ENCODE peak calls at places on chromosomes 4 and X, in four cellular contexts. One of them, this sample, is unnamed.

GRCh38 chrX:102899940-102900916 is 36.8 kb upstream of the RAB40AL start:
- DNase-seq in breast epithelium: peak
- DNase-seq in CD8-positive, alpha-beta T cell: peak
- DNase-seq in ascending aorta: peak
- DNase-seq in this sample: peak

GRCh38 chrX:25544641-25545040 is 528.9 kb upstream of the ARX start:
- DNase-seq in breast epithelium: no peak
- DNase-seq in ascending aorta: no peak
- DNase-seq in CD8-positive, alpha-beta T cell: no peak
- DNase-seq in this sample: no peak

GRCh38 chr4:24750106-24750505 is 45.3 kb upstream of the SOD3 start:
- DNase-seq in ascending aorta: no peak
- DNase-seq in breast epithelium: no peak
- DNase-seq in CD8-positive, alpha-beta T cell: no peak
- DNase-seq in this sample: no peak

GRCh38 chr4:24042094-24042493 is 152.2 kb upstream of the PPARGC1A start:
- DNase-seq in breast epithelium: no peak
- DNase-seq in CD8-positive, alpha-beta T cell: no peak
- DNase-seq in ascending aorta: no peak
- DNase-seq in this sample: no peak

GRCh38 chr4:163988391-163988790 is 493.9 kb downstream of the TMA16 start:
- DNase-seq in CD8-positive, alpha-beta T cell: no peak
- DNase-seq in breast epithelium: no peak
- DNase-seq in ascending aorta: no peak
- DNase-seq in this sample: no peak

GRCh38 chr4:156298230-156298629 is 344.6 kb upstream of the CTSO start:
- DNase-seq in ascending aorta: no peak
- DNase-seq in breast epithelium: no peak
- DNase-seq in CD8-positive, alpha-beta T cell: no peak
- DNase-seq in this sample: no peak

GRCh38 chr4:99572527-99573240 is 1.9 kb upstream of the MTTP start:
- DNase-seq in ascending aorta: no peak
- DNase-seq in breast epithelium: no peak
- DNase-seq in CD8-positive, alpha-beta T cell: no peak
- DNase-seq in this sample: no peak

GRCh38 chr4:44661940-44662622 is 10.7 kb upstream of the YIPF7 start:
- DNase-seq in ascending aorta: no peak
- DNase-seq in CD8-positive, alpha-beta T cell: no peak
- DNase-seq in breast epithelium: no peak
- DNase-seq in this sample: no peak

GRCh38 chr4:22991576-22991975 is 298.8 kb downstream of the GBA3 start:
- DNase-seq in ascending aorta: no peak
- DNase-seq in breast epithelium: no peak
- DNase-seq in CD8-positive, alpha-beta T cell: no peak
- DNase-seq in this sample: no peak

GRCh38 chr4:181085584-181085983 is 1157.6 kb upstream of the TENM3 start:
- DNase-seq in ascending aorta: no peak
- DNase-seq in CD8-positive, alpha-beta T cell: no peak
- DNase-seq in breast epithelium: no peak
- DNase-seq in this sample: no peak

GRCh38 chr4:118361192-118361591 is 8.4 kb upstream of the PRSS12 start:
- DNase-seq in ascending aorta: no peak
- DNase-seq in CD8-positive, alpha-beta T cell: no peak
- DNase-seq in breast epithelium: no peak
- DNase-seq in this sample: no peak

GRCh38 chr4:121397941-121398601 is 17.3 kb upstream of the QRFPR start:
- DNase-seq in CD8-positive, alpha-beta T cell: no peak
- DNase-seq in breast epithelium: no peak
- DNase-seq in ascending aorta: no peak
- DNase-seq in this sample: no peak

GRCh38 chr4:31613946-31614623 is 893.9 kb downstream of the PCDH7 start:
- DNase-seq in breast epithelium: no peak
- DNase-seq in CD8-positive, alpha-beta T cell: no peak
- DNase-seq in ascending aorta: no peak
- DNase-seq in this sample: no peak

GRCh38 chr4:102263024-102263787 is 82.1 kb downstream of the SLC39A8 start:
- DNase-seq in breast epithelium: no peak
- DNase-seq in CD8-positive, alpha-beta T cell: no peak
- DNase-seq in ascending aorta: no peak
- DNase-seq in this sample: no peak

GRCh38 chr4:4677825-4678522 is 136.1 kb upstream of the STX18 start:
- DNase-seq in ascending aorta: no peak
- DNase-seq in CD8-positive, alpha-beta T cell: no peak
- DNase-seq in breast epithelium: no peak
- DNase-seq in this sample: no peak

GRCh38 chr4:110632506-110633357 is 9.9 kb upstream of the PITX2 start:
- DNase-seq in ascending aorta: no peak
- DNase-seq in breast epithelium: no peak
- DNase-seq in CD8-positive, alpha-beta T cell: no peak
- DNase-seq in this sample: no peak

GRCh38 chr4:149910177-149910576 is 94.5 kb upstream of the IQCM start:
- DNase-seq in breast epithelium: no peak
- DNase-seq in ascending aorta: no peak
- DNase-seq in CD8-positive, alpha-beta T cell: no peak
- DNase-seq in this sample: no peak

GRCh38 chr4:173821851-173822250 is 291.8 kb upstream of the HAND2 start:
- DNase-seq in CD8-positive, alpha-beta T cell: no peak
- DNase-seq in ascending aorta: no peak
- DNase-seq in breast epithelium: no peak
- DNase-seq in this sample: no peak

GRCh38 chr4:163548481-163549243 is 54.2 kb downstream of the TMA16 start:
- DNase-seq in CD8-positive, alpha-beta T cell: no peak
- DNase-seq in breast epithelium: no peak
- DNase-seq in ascending aorta: no peak
- DNase-seq in this sample: no peak

GRCh38 chr4:109912706-109913621 is at the start of gene EGF:
- DNase-seq in breast epithelium: no peak
- DNase-seq in CD8-positive, alpha-beta T cell: no peak
- DNase-seq in ascending aorta: no peak
- DNase-seq in this sample: no peak

DNA sequence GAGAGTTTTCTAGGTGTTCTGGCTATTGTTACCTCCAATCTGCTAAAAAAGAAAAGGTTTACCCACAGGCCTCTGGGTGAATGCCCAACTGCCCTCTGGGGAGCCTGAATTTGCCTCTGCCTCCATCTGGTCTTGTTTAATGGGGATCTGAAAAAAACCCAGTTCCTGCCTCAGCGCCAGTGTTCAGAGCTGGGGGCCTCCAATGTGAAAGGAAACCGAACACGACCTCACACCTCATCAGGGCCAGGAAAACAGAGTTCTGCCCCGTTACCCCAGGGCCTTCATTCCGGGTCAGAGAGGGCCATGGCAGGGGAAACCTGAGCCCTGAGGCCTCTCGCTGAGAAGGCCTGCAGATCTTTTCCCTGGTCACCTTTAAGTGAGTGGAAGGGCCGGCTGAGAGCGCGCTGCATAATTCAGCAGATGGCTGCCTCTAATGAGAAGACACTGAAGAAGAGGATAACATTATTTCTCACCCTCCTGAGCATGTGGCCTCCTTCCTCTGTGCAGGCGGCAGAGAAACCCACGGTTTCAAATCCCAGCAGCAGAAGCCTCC is 6.8 kb downstream of the SEPTIN6 start:
- DNase-seq in ascending aorta: no peak
- DNase-seq in CD8-positive, alpha-beta T cell: peak
- DNase-seq in breast epithelium: no peak
- DNase-seq in this sample: no peak
- H3K27ac ChIP-seq in ascending aorta: peak
- H3K27ac ChIP-seq in CD8-positive, alpha-beta T cell: peak
- H3K27ac ChIP-seq in breast epithelium: peak
- H3K27ac ChIP-seq in this sample: peak

GRCh38 chr4:151246742-151247141 is 30.2 kb upstream of the PRSS48 start:
- DNase-seq in breast epithelium: no peak
- DNase-seq in CD8-positive, alpha-beta T cell: no peak
- DNase-seq in ascending aorta: no peak
- DNase-seq in this sample: no peak
- H3K27ac ChIP-seq in breast epithelium: no peak
- H3K27ac ChIP-seq in CD8-positive, alpha-beta T cell: no peak
- H3K27ac ChIP-seq in ascending aorta: no peak
- H3K27ac ChIP-seq in this sample: no peak

GRCh38 chrX:24464498-24464835 is 619 bp upstream of the PDK3 start:
- DNase-seq in CD8-positive, alpha-beta T cell: no peak
- DNase-seq in breast epithelium: no peak
- DNase-seq in ascending aorta: no peak
- DNase-seq in this sample: no peak

GRCh38 chrX:24468245-24468644 is 3.2 kb downstream of the PDK3 start:
- DNase-seq in CD8-positive, alpha-beta T cell: no peak
- DNase-seq in breast epithelium: no peak
- DNase-seq in ascending aorta: peak
- DNase-seq in this sample: no peak

GRCh38 chrX:24465524-24465850 is 401 bp downstream of the PDK3 start:
- DNase-seq in ascending aorta: no peak
- DNase-seq in CD8-positive, alpha-beta T cell: no peak
- DNase-seq in breast epithelium: no peak
- DNase-seq in this sample: no peak

GRCh38 chrX:24464836-24465523 is at the start of gene PDK3:
- DNase-seq in ascending aorta: peak
- DNase-seq in breast epithelium: peak
- DNase-seq in CD8-positive, alpha-beta T cell: peak
- DNase-seq in this sample: peak

GRCh38 chrX:24466025-24466424 is 939 bp downstream of the PDK3 start:
- DNase-seq in ascending aorta: no peak
- DNase-seq in breast epithelium: no peak
- DNase-seq in CD8-positive, alpha-beta T cell: no peak
- DNase-seq in this sample: no peak
- H3K27ac ChIP-seq in ascending aorta: peak
- H3K27ac ChIP-seq in breast epithelium: peak
- H3K27ac ChIP-seq in CD8-positive, alpha-beta T cell: peak
- H3K27ac ChIP-seq in this sample: peak

GRCh38 chr4:80053140-80053910 is 19.7 kb downstream of the ANTXR2 start:
- DNase-seq in breast epithelium: no peak
- DNase-seq in ascending aorta: no peak
- DNase-seq in CD8-positive, alpha-beta T cell: no peak
- DNase-seq in this sample: no peak

GRCh38 chr4:80049402-80049801 is 23.6 kb downstream of the ANTXR2 start:
- DNase-seq in breast epithelium: no peak
- DNase-seq in CD8-positive, alpha-beta T cell: no peak
- DNase-seq in ascending aorta: no peak
- DNase-seq in this sample: no peak

GRCh38 chr4:80058740-80059139 is 14.3 kb downstream of the ANTXR2 start:
- DNase-seq in ascending aorta: no peak
- DNase-seq in CD8-positive, alpha-beta T cell: no peak
- DNase-seq in breast epithelium: no peak
- DNase-seq in this sample: no peak

GRCh38 chr4:80049813-80050534 is 23.1 kb downstream of the ANTXR2 start:
- DNase-seq in breast epithelium: no peak
- DNase-seq in ascending aorta: no peak
- DNase-seq in CD8-positive, alpha-beta T cell: no peak
- DNase-seq in this sample: no peak

GRCh38 chr4:80054375-80054774 is 18.7 kb downstream of the ANTXR2 start:
- DNase-seq in CD8-positive, alpha-beta T cell: no peak
- DNase-seq in breast epithelium: no peak
- DNase-seq in ascending aorta: no peak
- DNase-seq in this sample: no peak
- H3K27ac ChIP-seq in CD8-positive, alpha-beta T cell: no peak
- H3K27ac ChIP-seq in breast epithelium: no peak
- H3K27ac ChIP-seq in ascending aorta: no peak
- H3K27ac ChIP-seq in this sample: no peak

GRCh38 chr4:38948551-38948950 is 80.9 kb downstream of the FAM114A1 start:
- DNase-seq in breast epithelium: no peak
- DNase-seq in CD8-positive, alpha-beta T cell: no peak
- DNase-seq in ascending aorta: peak
- DNase-seq in this sample: no peak
- H3K27ac ChIP-seq in breast epithelium: no peak
- H3K27ac ChIP-seq in CD8-positive, alpha-beta T cell: peak
- H3K27ac ChIP-seq in ascending aorta: no peak
- H3K27ac ChIP-seq in this sample: no peak

GRCh38 chr4:137967480-137968190 is 274.5 kb downstream of the SLC7A11 start:
- DNase-seq in CD8-positive, alpha-beta T cell: no peak
- DNase-seq in ascending aorta: no peak
- DNase-seq in breast epithelium: no peak
- DNase-seq in this sample: no peak

DNA sequence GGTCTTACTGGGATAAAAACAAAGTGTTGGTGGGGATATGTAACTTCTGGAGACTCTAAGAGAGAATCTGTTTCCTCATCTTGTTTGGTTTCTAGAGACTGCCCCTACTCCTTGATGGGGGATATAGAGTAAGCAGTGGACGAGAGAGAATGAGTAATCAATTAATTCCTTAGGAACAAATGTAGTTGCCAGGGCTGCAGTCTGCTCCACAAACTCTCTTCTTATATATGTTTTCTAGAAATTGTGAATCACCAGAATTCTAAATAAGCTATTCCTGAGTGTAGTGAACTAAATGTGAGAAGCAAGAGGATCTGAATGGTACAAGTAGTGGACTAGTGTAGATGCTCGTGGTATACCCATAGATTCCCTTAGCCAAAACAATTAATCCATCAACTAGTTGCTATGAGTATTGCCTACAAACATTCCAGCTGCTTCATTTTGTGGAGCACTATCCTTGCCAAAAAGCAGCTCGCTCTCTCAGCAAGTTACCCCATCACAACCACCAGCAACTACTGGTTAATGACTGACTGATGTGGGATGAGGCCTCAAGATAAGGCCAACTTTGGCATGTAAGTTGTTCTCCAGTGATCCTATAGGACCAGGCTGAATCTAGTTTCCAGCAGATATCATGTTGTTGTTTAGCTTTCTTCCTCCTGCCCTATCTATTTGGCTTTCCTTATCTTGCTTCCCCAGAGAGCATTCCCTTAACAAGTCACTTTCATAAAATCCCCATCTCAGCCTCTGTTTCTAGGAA is 273.0 kb downstream of the SLC7A11 start:
- DNase-seq in breast epithelium: no peak
- DNase-seq in ascending aorta: no peak
- DNase-seq in CD8-positive, alpha-beta T cell: no peak
- DNase-seq in this sample: no peak
- H3K27ac ChIP-seq in breast epithelium: no peak
- H3K27ac ChIP-seq in ascending aorta: no peak
- H3K27ac ChIP-seq in CD8-positive, alpha-beta T cell: no peak
- H3K27ac ChIP-seq in this sample: no peak

GRCh38 chr4:76657443-76657842 is 222.4 kb downstream of the SHROOM3 start:
- DNase-seq in ascending aorta: no peak
- DNase-seq in CD8-positive, alpha-beta T cell: no peak
- DNase-seq in breast epithelium: no peak
- DNase-seq in this sample: no peak

GRCh38 chr4:76658231-76659102 is 223.4 kb downstream of the SHROOM3 start:
- DNase-seq in breast epithelium: no peak
- DNase-seq in ascending aorta: no peak
- DNase-seq in CD8-positive, alpha-beta T cell: no peak
- DNase-seq in this sample: no peak

GRCh38 chr4:76655566-76656479 is 220.8 kb downstream of the SHROOM3 start:
- DNase-seq in ascending aorta: peak
- DNase-seq in breast epithelium: no peak
- DNase-seq in CD8-positive, alpha-beta T cell: no peak
- DNase-seq in this sample: no peak

GRCh38 chr4:76654796-76655195 is 219.8 kb downstream of the SHROOM3 start:
- DNase-seq in CD8-positive, alpha-beta T cell: no peak
- DNase-seq in breast epithelium: no peak
- DNase-seq in ascending aorta: no peak
- DNase-seq in this sample: no peak

GRCh38 chr4:76659103-76659490 is 224.1 kb downstream of the SHROOM3 start:
- DNase-seq in breast epithelium: no peak
- DNase-seq in CD8-positive, alpha-beta T cell: no peak
- DNase-seq in ascending aorta: no peak
- DNase-seq in this sample: no peak
- H3K27ac ChIP-seq in breast epithelium: no peak
- H3K27ac ChIP-seq in CD8-positive, alpha-beta T cell: no peak
- H3K27ac ChIP-seq in ascending aorta: peak
- H3K27ac ChIP-seq in this sample: no peak

GRCh38 chr4:39825741-39826231 is 127.8 kb downstream of the UBE2K start:
- DNase-seq in CD8-positive, alpha-beta T cell: no peak
- DNase-seq in breast epithelium: no peak
- DNase-seq in ascending aorta: no peak
- DNase-seq in this sample: no peak
- H3K27ac ChIP-seq in CD8-positive, alpha-beta T cell: no peak
- H3K27ac ChIP-seq in breast epithelium: no peak
- H3K27ac ChIP-seq in ascending aorta: no peak
- H3K27ac ChIP-seq in this sample: no peak

GRCh38 chrX:71184803-71185495 is 38.1 kb upstream of the GJB1 start:
- DNase-seq in ascending aorta: no peak
- DNase-seq in CD8-positive, alpha-beta T cell: no peak
- DNase-seq in breast epithelium: no peak
- DNase-seq in this sample: no peak
- H3K27ac ChIP-seq in ascending aorta: no peak
- H3K27ac ChIP-seq in CD8-positive, alpha-beta T cell: no peak
- H3K27ac ChIP-seq in breast epithelium: no peak
- H3K27ac ChIP-seq in this sample: no peak